ENCODE peak calls at places on chromosomes 7 and 10, in five cellular contexts. B is globus pallidus; J is astrocyte of the hippocampus; G is stimulated activated CD4-positive, alpha-beta T cell treated with anti-CD3 and anti-CD28 coated beads, Interleukin-12 subunit alpha, Interleukin-12 subunit beta, amount 100 ng/mL, for 4 hours; E is cardiac fibroblast. R is an unnamed sample.

GRCh38 chr7:123003539-123004126 is 8.1 kb upstream of the TAS2R16 start:
- DNase-seq in G (no peak), B (no peak), E (no peak), J (no peak), R (no peak)

GRCh38 chr10:102996876-102997275 is 78.8 kb downstream of the CNNM2 start:
- DNase-seq in B (no peak), G (no peak), E (no peak), J (no peak), R (no peak)

GRCh38 chr7:113710310-113711106 is 208.3 kb downstream of the PPP1R3A start:
- DNase-seq in E (peak), G (no peak), J (peak), B (peak), R (peak)

GRCh38 chr7:132368246-132368900 is 207.9 kb downstream of the PLXNA4 start:
- DNase-seq in E (no peak), B (no peak), J (no peak), G (no peak), R (no peak)

GRCh38 chr7:24829787-24830186 is 72.5 kb upstream of the GSDME start:
- DNase-seq in E (no peak), G (no peak), J (no peak), B (no peak), R (no peak)

GRCh38 chr7:66426996-66427395 is 201.7 kb upstream of the KCTD7 start:
- DNase-seq in B (no peak), E (peak), G (no peak), J (no peak), R (no peak)

GRCh38 chr7:1197997-1198632 is 34.6 kb upstream of the UNCX start:
- DNase-seq in G (no peak), B (no peak), E (peak), J (peak), R (peak)

GRCh38 chr10:24723386-24723787 is 300 bp downstream of the ARHGAP21 start:
- DNase-seq in E (peak), J (no peak), G (no peak), B (no peak), R (no peak)

GRCh38 chr7:961546-962400 is 7.3 kb upstream of the ADAP1 start:
- DNase-seq in B (no peak), G (no peak), E (no peak), J (no peak), R (no peak)

GRCh38 chr7:36048141-36048901 is 104.7 kb upstream of the EEPD1 start:
- DNase-seq in J (peak), B (no peak), G (no peak), E (peak), R (peak)

R was measured in fibroblast of the conjunctiva.